ENCODE peak calls at places on chromosomes 12 and 14, in six cellular contexts. B is H1, X is IMR-90, G is neuronal stem cell, D is mesendoderm, U is mesenchymal stem cell. V is an unnamed sample.

GRCh38 chr12:93913845-93914244 is 234.5 kb upstream of the PLXNC1 start:
- DNase-seq in B (no peak), X (peak; percentile 79), G (no peak), D (no peak), U (peak; percentile 43), V (no peak)

GRCh38 chr12:32134144-32134888 is 27.7 kb downstream of the BICD1 start:
- DNase-seq in B (no peak), X (peak; percentile 83), G (no peak), D (no peak), U (peak; percentile 15), V (no peak)

GRCh38 chr14:76964695-76965094 is 63.8 kb downstream of the IRF2BPL start:
- DNase-seq in B (no peak), X (no peak), G (no peak), D (no peak), U (no peak), V (no peak)

GRCh38 chr14:104138098-104138890 is at the start of gene KIF26A:
- DNase-seq in B (peak; percentile 85), X (no peak), G (peak; percentile 82), D (peak; percentile 84), U (peak; percentile 61), V (peak; percentile 31)

GRCh38 chr12:124466200-124467128 is 100.9 kb downstream of the NCOR2 start:
- DNase-seq in B (no peak), X (peak; percentile 16), G (no peak), D (no peak), U (peak; percentile 93), V (peak; percentile 35)

GRCh38 chr14:75725481-75725880 is 64.4 kb downstream of the TTLL5 start:
- DNase-seq in B (no peak), X (peak; percentile 30), G (no peak), D (no peak), U (no peak), V (no peak)

GRCh38 chr12:32921397-32921796 is 24.8 kb upstream of the PKP2 start:
- DNase-seq in B (no peak), X (no peak), G (no peak), D (no peak), U (no peak), V (peak; percentile 21)

GRCh38 chr12:82593143-82593542 is 93.6 kb upstream of the TMTC2 start:
- DNase-seq in B (no peak), X (no peak), G (no peak), D (no peak), U (no peak), V (no peak)

GRCh38 chr12:79183946-79184345 is 319.4 kb downstream of the SYT1 start:
- DNase-seq in B (no peak), X (peak; percentile 33), G (no peak), D (no peak), U (no peak), V (no peak)

GRCh38 chr12:115383668-115384067 is 699.7 kb upstream of the TBX3 start:
- DNase-seq in B (no peak), X (peak; percentile 93), G (no peak), D (no peak), U (no peak), V (no peak)

GRCh38 chr12:49018282-49019119 is at the start of gene PRKAG1:
- DNase-seq in B (peak; percentile 96), X (peak; percentile 97), G (peak; percentile 95), D (peak; percentile 99), U (peak; percentile 98), V (peak; percentile 97)
- H4K8ac ChIP-seq in B (peak within 1 kb of the TSS; percentile 90), X (peak within 1 kb of the TSS; percentile 100), G (no peak within 1 kb of the TSS), D (no peak within 1 kb of the TSS), U (peak within 1 kb of the TSS; percentile 93), V (peak within 1 kb of the TSS; percentile 95)

GRCh38 chr14:23005861-23006534 is 3.9 kb downstream of the C14orf93 start:
- DNase-seq in B (no peak), X (peak; percentile 40), G (no peak), D (no peak), U (no peak), V (no peak)

GRCh38 chr14:23009483-23009938 is 432 bp downstream of the C14orf93 start:
- DNase-seq in B (no peak), X (no peak), G (no peak), D (no peak), U (no peak), V (no peak)

GRCh38 chr14:23005451-23005850 is 4.5 kb downstream of the C14orf93 start:
- DNase-seq in B (no peak), X (no peak), G (no peak), D (no peak), U (no peak), V (no peak)

GRCh38 chr14:23008836-23009235 is 1.1 kb downstream of the C14orf93 start:
- DNase-seq in B (no peak), X (no peak), G (no peak), D (no peak), U (no peak), V (no peak)

GRCh38 chr14:23006544-23007419 is 3.2 kb downstream of the C14orf93 start:
- DNase-seq in B (peak; percentile 92), X (peak; percentile 97), G (peak; percentile 95), D (peak; percentile 99), U (peak; percentile 98), V (peak; percentile 99)
- H2AK5ac ChIP-seq in B (no peak overlapping the region), X (peak overlapping the region; percentile 73), G (no peak overlapping the region), D (no peak overlapping the region), U (no peak overlapping the region), V (peak overlapping the region; percentile 77)

GRCh38 chr12:71760471-71760870 is 5.8 kb downstream of the RAB21 start:
- DNase-seq in B (no peak), X (no peak), G (no peak), D (no peak), U (no peak), V (no peak)
- H3K36me3 ChIP-seq in B (no peaks in the 10 kb centered on the region), X (peaks cover 8% of the 10 kb centered on the region), G (peaks cover 2% of the 10 kb centered on the region), D (no peaks in the 10 kb centered on the region), U (peaks cover 16% of the 10 kb centered on the region), V (peaks cover 2% of the 10 kb centered on the region)

GRCh38 chr12:121156365-121156764 is 23.7 kb downstream of the P2RX7 start:
- DNase-seq in B (no peak), X (no peak), G (no peak), D (no peak), U (no peak), V (no peak)

GRCh38 chr12:121162985-121163384 is 30.3 kb downstream of the P2RX7 start:
- DNase-seq in B (no peak), X (no peak), G (no peak), D (no peak), U (no peak), V (no peak)

GRCh38 chr12:121162384-121162783 is 29.7 kb downstream of the P2RX7 start:
- DNase-seq in B (no peak), X (no peak), G (no peak), D (no peak), U (no peak), V (no peak)

GRCh38 chr12:121158085-121158484 is 25.4 kb downstream of the P2RX7 start:
- DNase-seq in B (no peak), X (no peak), G (no peak), D (no peak), U (no peak), V (no peak)

DNA sequence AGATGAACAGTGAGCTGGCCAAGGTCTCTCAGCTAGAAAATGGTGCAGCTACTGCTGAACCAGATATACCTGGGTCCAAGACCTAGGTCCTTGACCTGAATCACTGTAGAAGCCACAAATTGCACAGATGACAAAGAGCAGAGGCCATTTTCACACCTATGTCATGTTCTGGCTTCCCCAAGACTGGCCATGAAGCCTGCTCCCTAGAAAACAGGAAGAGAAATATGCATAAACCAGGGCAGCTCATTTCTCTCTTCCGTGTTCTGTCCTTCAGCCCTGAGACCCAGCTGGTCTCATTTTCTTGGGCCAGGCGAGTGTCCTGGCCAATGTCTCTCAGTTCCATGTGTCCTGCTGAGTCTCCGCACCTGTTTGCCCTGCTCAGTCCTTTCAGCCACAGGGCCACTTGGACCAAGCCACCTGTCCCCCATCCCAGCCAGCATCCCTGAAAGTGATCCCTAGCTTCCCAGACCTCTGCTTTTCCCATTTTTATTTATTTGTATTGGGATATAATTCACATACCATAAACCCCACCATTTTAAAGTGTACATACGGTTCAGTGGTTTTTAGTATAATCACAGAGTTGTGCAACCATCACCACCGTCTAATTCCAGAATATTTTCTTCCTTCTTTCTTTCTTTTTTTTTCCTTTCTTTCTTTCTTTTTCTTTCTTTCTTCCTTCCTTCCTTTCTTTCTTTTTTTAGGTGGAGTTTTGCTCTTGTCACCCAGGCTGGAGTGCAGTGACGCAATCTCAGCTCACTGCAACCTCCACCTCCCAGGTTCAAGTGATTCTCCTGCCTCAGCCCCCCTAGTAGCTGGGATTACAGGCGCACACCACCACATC is 27.0 kb downstream of the P2RX7 start:
- DNase-seq in B (no peak), X (no peak), G (no peak), D (no peak), U (no peak), V (no peak)
- H4K8ac ChIP-seq in B (no peak overlapping the region), X (no peak overlapping the region), G (no peak overlapping the region), D (no peak overlapping the region), U (no peak overlapping the region), V (no peak overlapping the region)

GRCh38 chr12:57750561-57751431 is 1.3 kb downstream of the CDK4 start:
- DNase-seq in B (no peak), X (peak; percentile 12), G (no peak), D (no peak), U (no peak), V (no peak)

GRCh38 chr12:57752668-57753000 is 524 bp upstream of the CDK4 start:
- DNase-seq in B (no peak), X (no peak), G (no peak), D (no peak), U (no peak), V (no peak)

GRCh38 chr12:57751788-57752667 is at the start of gene CDK4:
- DNase-seq in B (peak; percentile 99), X (peak; percentile 100), G (peak; percentile 99), D (peak; percentile 100), U (peak; percentile 100), V (peak; percentile 99)

GRCh38 chr12:57749061-57749460 is 3.0 kb downstream of the CDK4 start:
- DNase-seq in B (no peak), X (no peak), G (no peak), D (no peak), U (no peak), V (no peak)

DNA sequence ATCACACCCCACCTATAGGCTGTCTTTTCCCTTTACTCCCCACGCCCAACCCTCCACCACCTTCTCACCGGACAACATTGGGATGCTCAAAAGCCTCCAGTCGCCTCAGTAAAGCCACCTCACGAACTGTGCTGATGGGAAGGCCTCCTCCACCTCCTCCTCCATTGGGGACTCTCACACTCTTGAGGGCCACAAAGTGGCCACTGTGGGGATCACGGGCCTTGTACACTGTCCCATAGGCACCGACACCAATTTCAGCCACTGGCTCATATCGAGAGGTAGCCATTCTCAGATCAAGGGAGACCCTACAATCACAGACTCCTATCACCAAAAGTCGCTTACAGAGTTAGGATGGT is 700 bp downstream of the CDK4 start:
- DNase-seq in B (no peak), X (no peak), G (no peak), D (no peak), U (no peak), V (no peak)
- H2AK5ac ChIP-seq in B (peak overlapping the region; percentile 66), X (peak overlapping the region; percentile 90), G (peak overlapping the region; percentile 91), D (peak overlapping the region; percentile 53), U (peak overlapping the region; percentile 15), V (peak overlapping the region; percentile 73)

V was measured in trophoblast cell.